ENCODE peak calls at places on chromosomes 11 and 22, in seven cellular contexts. One of them, this sample, is unnamed. For H3K27me3, the result is how much of the 10 kb centered on the place peaks cover.

GRCh38 chr22:41934284-41935014 is 7.8 kb upstream of the TNFRSF13C start:
- DNase-seq in hepatocyte: no peak
- DNase-seq in dorsolateral prefrontal cortex: no peak
- DNase-seq in right lobe of liver: no peak
- DNase-seq in HCT116: no peak
- DNase-seq in Karpas-422: peak
- DNase-seq in left ventricle myocardium inferior: no peak
- DNase-seq in this sample: no peak

GRCh38 chr11:118841469-118842222 is 42.0 kb upstream of the CXCR5 start:
- DNase-seq in dorsolateral prefrontal cortex: no peak
- DNase-seq in right lobe of liver: peak
- DNase-seq in left ventricle myocardium inferior: no peak
- DNase-seq in Karpas-422: no peak
- DNase-seq in hepatocyte: no peak
- DNase-seq in HCT116: no peak
- DNase-seq in this sample: peak

GRCh38 chr22:46116491-46116958 is 33.8 kb upstream of the PPARA start:
- DNase-seq in Karpas-422: peak
- DNase-seq in left ventricle myocardium inferior: peak
- DNase-seq in dorsolateral prefrontal cortex: peak
- DNase-seq in right lobe of liver: peak
- DNase-seq in hepatocyte: peak
- DNase-seq in HCT116: peak
- DNase-seq in this sample: peak

GRCh38 chr11:68471360-68472340 is 11.1 kb downstream of the PPP6R3 start:
- DNase-seq in right lobe of liver: no peak
- DNase-seq in HCT116: no peak
- DNase-seq in left ventricle myocardium inferior: no peak
- DNase-seq in dorsolateral prefrontal cortex: no peak
- DNase-seq in hepatocyte: no peak
- DNase-seq in Karpas-422: no peak
- DNase-seq in this sample: no peak

GRCh38 chr22:24823787-24824186 is 17.8 kb downstream of the SGSM1 start:
- DNase-seq in HCT116: no peak
- DNase-seq in dorsolateral prefrontal cortex: no peak
- DNase-seq in hepatocyte: no peak
- DNase-seq in right lobe of liver: no peak
- DNase-seq in Karpas-422: no peak
- DNase-seq in left ventricle myocardium inferior: no peak
- DNase-seq in this sample: no peak

GRCh38 chr11:96238563-96239166 is 104.3 kb downstream of the MAML2 start:
- DNase-seq in left ventricle myocardium inferior: no peak
- DNase-seq in right lobe of liver: no peak
- DNase-seq in Karpas-422: no peak
- DNase-seq in dorsolateral prefrontal cortex: no peak
- DNase-seq in HCT116: no peak
- DNase-seq in hepatocyte: no peak
- DNase-seq in this sample: no peak

GRCh38 chr22:23151827-23152226 is 6.5 kb downstream of the RAB36 start:
- DNase-seq in right lobe of liver: no peak
- DNase-seq in dorsolateral prefrontal cortex: no peak
- DNase-seq in Karpas-422: no peak
- DNase-seq in HCT116: no peak
- DNase-seq in left ventricle myocardium inferior: no peak
- DNase-seq in hepatocyte: no peak
- DNase-seq in this sample: no peak

GRCh38 chr22:17779286-17780115 is 5.2 kb upstream of the BID start:
- DNase-seq in dorsolateral prefrontal cortex: no peak
- DNase-seq in hepatocyte: no peak
- DNase-seq in HCT116: no peak
- DNase-seq in Karpas-422: no peak
- DNase-seq in right lobe of liver: no peak
- DNase-seq in left ventricle myocardium inferior: no peak
- DNase-seq in this sample: no peak

GRCh38 chr11:66579017-66579606 is 10.7 kb upstream of the CTSF start:
- DNase-seq in hepatocyte: peak
- DNase-seq in Karpas-422: peak
- DNase-seq in dorsolateral prefrontal cortex: peak
- DNase-seq in right lobe of liver: peak
- DNase-seq in HCT116: peak
- DNase-seq in left ventricle myocardium inferior: peak
- DNase-seq in this sample: peak

GRCh38 chr22:46464296-46464695 is 73.1 kb downstream of the CELSR1 start:
- DNase-seq in right lobe of liver: no peak
- DNase-seq in left ventricle myocardium inferior: no peak
- DNase-seq in hepatocyte: no peak
- DNase-seq in HCT116: no peak
- DNase-seq in Karpas-422: no peak
- DNase-seq in dorsolateral prefrontal cortex: no peak
- DNase-seq in this sample: no peak

GRCh38 chr11:125123947-125124633 is 12.7 kb upstream of the TMEM218 start:
- DNase-seq in Karpas-422: peak
- DNase-seq in hepatocyte: peak
- DNase-seq in left ventricle myocardium inferior: peak
- DNase-seq in right lobe of liver: peak
- DNase-seq in dorsolateral prefrontal cortex: no peak
- DNase-seq in HCT116: peak
- DNase-seq in this sample: peak

GRCh38 chr11:118766035-118766434 is 24.9 kb downstream of the DDX6 start:
- DNase-seq in HCT116: no peak
- DNase-seq in left ventricle myocardium inferior: no peak
- DNase-seq in Karpas-422: no peak
- DNase-seq in hepatocyte: no peak
- DNase-seq in dorsolateral prefrontal cortex: no peak
- DNase-seq in right lobe of liver: no peak
- DNase-seq in this sample: no peak

GRCh38 chr11:95044010-95044409 is 5.2 kb upstream of the KDM4F start:
- DNase-seq in dorsolateral prefrontal cortex: no peak
- DNase-seq in hepatocyte: no peak
- DNase-seq in HCT116: no peak
- DNase-seq in right lobe of liver: no peak
- DNase-seq in Karpas-422: no peak
- DNase-seq in left ventricle myocardium inferior: no peak
- DNase-seq in this sample: no peak

GRCh38 chr22:22460635-22461034 is 47.9 kb downstream of the ZNF280B start:
- DNase-seq in dorsolateral prefrontal cortex: no peak
- DNase-seq in hepatocyte: peak
- DNase-seq in left ventricle myocardium inferior: no peak
- DNase-seq in right lobe of liver: no peak
- DNase-seq in Karpas-422: peak
- DNase-seq in HCT116: peak
- DNase-seq in this sample: no peak

GRCh38 chr11:112784323-112785073 is 176.7 kb upstream of the NCAM1 start:
- DNase-seq in dorsolateral prefrontal cortex: no peak
- DNase-seq in right lobe of liver: peak
- DNase-seq in left ventricle myocardium inferior: peak
- DNase-seq in Karpas-422: no peak
- DNase-seq in hepatocyte: peak
- DNase-seq in HCT116: no peak
- DNase-seq in this sample: no peak

GRCh38 chr11:133403900-133404299 is 128.4 kb downstream of the OPCML start:
- DNase-seq in Karpas-422: peak
- DNase-seq in right lobe of liver: no peak
- DNase-seq in dorsolateral prefrontal cortex: no peak
- DNase-seq in hepatocyte: no peak
- DNase-seq in HCT116: no peak
- DNase-seq in left ventricle myocardium inferior: no peak
- DNase-seq in this sample: no peak

GRCh38 chr11:108639146-108639545 is 25.7 kb upstream of the DDX10 start:
- DNase-seq in right lobe of liver: no peak
- DNase-seq in dorsolateral prefrontal cortex: no peak
- DNase-seq in left ventricle myocardium inferior: no peak
- DNase-seq in HCT116: no peak
- DNase-seq in hepatocyte: no peak
- DNase-seq in Karpas-422: no peak
- DNase-seq in this sample: no peak

GRCh38 chr22:27820896-27821866 is 19.6 kb upstream of the MN1 start:
- DNase-seq in hepatocyte: no peak
- DNase-seq in left ventricle myocardium inferior: no peak
- DNase-seq in dorsolateral prefrontal cortex: no peak
- DNase-seq in Karpas-422: no peak
- DNase-seq in right lobe of liver: no peak
- DNase-seq in HCT116: no peak
- DNase-seq in this sample: no peak

GRCh38 chr11:46446343-46446751 is 54.8 kb upstream of the CHRM4 start:
- DNase-seq in dorsolateral prefrontal cortex: no peak
- DNase-seq in Karpas-422: peak
- DNase-seq in hepatocyte: peak
- DNase-seq in right lobe of liver: no peak
- DNase-seq in left ventricle myocardium inferior: no peak
- DNase-seq in HCT116: no peak
- DNase-seq in this sample: no peak

GRCh38 chr11:128467610-128468041 is 119.7 kb downstream of the ETS1 start:
- DNase-seq in hepatocyte: peak
- DNase-seq in HCT116: peak
- DNase-seq in Karpas-422: no peak
- DNase-seq in right lobe of liver: no peak
- DNase-seq in left ventricle myocardium inferior: no peak
- DNase-seq in dorsolateral prefrontal cortex: no peak
- DNase-seq in this sample: no peak

GRCh38 chr22:11066458-11067285 is 4461.3 kb upstream of the OR11H1 start:
- DNase-seq in left ventricle myocardium inferior: no peak
- DNase-seq in HCT116: no peak
- DNase-seq in hepatocyte: peak
- DNase-seq in dorsolateral prefrontal cortex: peak
- DNase-seq in Karpas-422: peak
- DNase-seq in right lobe of liver: peak
- DNase-seq in this sample: no peak

DNA sequence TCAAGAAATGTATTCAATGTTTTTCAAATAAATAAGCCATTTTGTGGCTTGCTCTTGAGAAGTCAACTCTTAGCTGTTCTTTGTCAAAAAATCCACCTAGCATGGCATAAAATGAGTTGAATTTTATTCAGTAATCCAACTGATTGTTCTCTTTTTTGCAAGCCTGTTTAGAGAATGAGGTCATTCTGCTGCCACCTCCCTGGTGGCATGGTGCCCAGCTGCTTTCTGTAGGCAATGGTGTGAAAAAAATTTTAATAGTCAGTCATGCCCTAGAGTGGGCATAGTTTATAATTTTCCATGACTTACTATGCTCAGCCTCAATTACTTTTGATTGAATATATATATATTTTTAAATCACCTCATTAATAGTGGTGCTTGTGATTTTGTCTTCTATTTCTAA is 177.2 kb downstream of the INSC start:
- DNase-seq in HCT116: no peak
- DNase-seq in hepatocyte: no peak
- DNase-seq in dorsolateral prefrontal cortex: no peak
- DNase-seq in left ventricle myocardium inferior: peak
- DNase-seq in right lobe of liver: no peak
- DNase-seq in Karpas-422: no peak
- DNase-seq in this sample: no peak
- H3K27me3 ChIP-seq in HCT116: under half
- H3K27me3 ChIP-seq in hepatocyte: under half
- H3K27me3 ChIP-seq in dorsolateral prefrontal cortex: under half
- H3K27me3 ChIP-seq in left ventricle myocardium inferior: under half
- H3K27me3 ChIP-seq in right lobe of liver: under half
- H3K27me3 ChIP-seq in Karpas-422: under half
- H3K27me3 ChIP-seq in this sample: under half

GRCh38 chr11:32032478-32032877 is 58.4 kb upstream of the RCN1 start:
- DNase-seq in hepatocyte: no peak
- DNase-seq in HCT116: no peak
- DNase-seq in right lobe of liver: no peak
- DNase-seq in dorsolateral prefrontal cortex: no peak
- DNase-seq in Karpas-422: no peak
- DNase-seq in left ventricle myocardium inferior: no peak
- DNase-seq in this sample: no peak

GRCh38 chr11:32034680-32035079 is 56.2 kb upstream of the RCN1 start:
- DNase-seq in hepatocyte: no peak
- DNase-seq in right lobe of liver: no peak
- DNase-seq in left ventricle myocardium inferior: no peak
- DNase-seq in dorsolateral prefrontal cortex: no peak
- DNase-seq in Karpas-422: no peak
- DNase-seq in HCT116: no peak
- DNase-seq in this sample: no peak

GRCh38 chr11:32033491-32033890 is 57.4 kb upstream of the RCN1 start:
- DNase-seq in right lobe of liver: no peak
- DNase-seq in hepatocyte: no peak
- DNase-seq in Karpas-422: no peak
- DNase-seq in left ventricle myocardium inferior: no peak
- DNase-seq in HCT116: no peak
- DNase-seq in dorsolateral prefrontal cortex: no peak
- DNase-seq in this sample: no peak

GRCh38 chr11:32033067-32033466 is 57.8 kb upstream of the RCN1 start:
- DNase-seq in right lobe of liver: no peak
- DNase-seq in hepatocyte: no peak
- DNase-seq in Karpas-422: no peak
- DNase-seq in HCT116: no peak
- DNase-seq in left ventricle myocardium inferior: no peak
- DNase-seq in dorsolateral prefrontal cortex: no peak
- DNase-seq in this sample: no peak

GRCh38 chr11:32034149-32034548 is 56.7 kb upstream of the RCN1 start:
- DNase-seq in hepatocyte: no peak
- DNase-seq in left ventricle myocardium inferior: no peak
- DNase-seq in Karpas-422: no peak
- DNase-seq in dorsolateral prefrontal cortex: no peak
- DNase-seq in HCT116: no peak
- DNase-seq in right lobe of liver: no peak
- DNase-seq in this sample: no peak
- H3K27ac ChIP-seq in hepatocyte: no peak
- H3K27ac ChIP-seq in left ventricle myocardium inferior: no peak
- H3K27ac ChIP-seq in Karpas-422: no peak
- H3K27ac ChIP-seq in dorsolateral prefrontal cortex: no peak
- H3K27ac ChIP-seq in HCT116: no peak
- H3K27ac ChIP-seq in right lobe of liver: no peak
- H3K27ac ChIP-seq in this sample: no peak

GRCh38 chr11:41316726-41317125 is 142.7 kb downstream of the LRRC4C start:
- DNase-seq in hepatocyte: no peak
- DNase-seq in dorsolateral prefrontal cortex: no peak
- DNase-seq in right lobe of liver: no peak
- DNase-seq in left ventricle myocardium inferior: no peak
- DNase-seq in Karpas-422: no peak
- DNase-seq in HCT116: no peak
- DNase-seq in this sample: no peak
- H3K27me3 ChIP-seq in hepatocyte: under half
- H3K27me3 ChIP-seq in dorsolateral prefrontal cortex: under half
- H3K27me3 ChIP-seq in right lobe of liver: under half
- H3K27me3 ChIP-seq in left ventricle myocardium inferior: under half
- H3K27me3 ChIP-seq in Karpas-422: under half
- H3K27me3 ChIP-seq in HCT116: under half
- H3K27me3 ChIP-seq in this sample: under half

GRCh38 chr11:65378208-65378927 is 4.1 kb downstream of the SLC25A45 start:
- DNase-seq in right lobe of liver: peak
- DNase-seq in Karpas-422: peak
- DNase-seq in left ventricle myocardium inferior: no peak
- DNase-seq in HCT116: no peak
- DNase-seq in hepatocyte: peak
- DNase-seq in dorsolateral prefrontal cortex: no peak
- DNase-seq in this sample: no peak

GRCh38 chr11:65378928-65379638 is 3.4 kb downstream of the SLC25A45 start:
- DNase-seq in left ventricle myocardium inferior: no peak
- DNase-seq in hepatocyte: no peak
- DNase-seq in Karpas-422: no peak
- DNase-seq in right lobe of liver: peak
- DNase-seq in HCT116: no peak
- DNase-seq in dorsolateral prefrontal cortex: no peak
- DNase-seq in this sample: no peak

GRCh38 chr11:65381721-65382035 is 768 bp downstream of the SLC25A45 start:
- DNase-seq in left ventricle myocardium inferior: peak
- DNase-seq in HCT116: peak
- DNase-seq in right lobe of liver: no peak
- DNase-seq in Karpas-422: peak
- DNase-seq in hepatocyte: no peak
- DNase-seq in dorsolateral prefrontal cortex: no peak
- DNase-seq in this sample: peak

GRCh38 chr11:65380460-65381126 is 1.9 kb downstream of the SLC25A45 start:
- DNase-seq in HCT116: no peak
- DNase-seq in Karpas-422: no peak
- DNase-seq in hepatocyte: no peak
- DNase-seq in left ventricle myocardium inferior: no peak
- DNase-seq in right lobe of liver: no peak
- DNase-seq in dorsolateral prefrontal cortex: no peak
- DNase-seq in this sample: no peak

GRCh38 chr11:65379698-65380459 is 2.6 kb downstream of the SLC25A45 start:
- DNase-seq in Karpas-422: no peak
- DNase-seq in HCT116: no peak
- DNase-seq in dorsolateral prefrontal cortex: no peak
- DNase-seq in hepatocyte: no peak
- DNase-seq in right lobe of liver: peak
- DNase-seq in left ventricle myocardium inferior: no peak
- DNase-seq in this sample: no peak
- H3K27ac ChIP-seq in Karpas-422: no peak
- H3K27ac ChIP-seq in HCT116: no peak
- H3K27ac ChIP-seq in dorsolateral prefrontal cortex: peak
- H3K27ac ChIP-seq in hepatocyte: peak
- H3K27ac ChIP-seq in right lobe of liver: no peak
- H3K27ac ChIP-seq in left ventricle myocardium inferior: peak
- H3K27ac ChIP-seq in this sample: no peak

This sample was measured in CD4-positive, alpha-beta T cell.